ENCODE peak calls at places on chromosomes 3 and 15, in seven cellular contexts. D is NB4, S is MM.1S, J is fibroblast of pulmonary artery, F is A673, P is upper lobe of right lung, W is body of pancreas. K is an unnamed sample.

GRCh38 chr3:119781330-119782198 is at the start of gene NR1I2:
- DNase-seq in F (no peak), J (no peak), S (no peak), W (no peak), D (peak), P (no peak), K (no peak)

GRCh38 chr3:194487289-194488006 is 646 bp upstream of the ATP13A3 start:
- DNase-seq in D (peak), P (peak), J (peak), W (peak), F (no peak), S (peak), K (peak)

GRCh38 chr15:67048281-67049279 is 16.8 kb upstream of the SMAD3 start:
- DNase-seq in D (peak), S (no peak), P (peak), W (peak), J (peak), F (no peak), K (no peak)

GRCh38 chr3:23094412-23094811 is 108.7 kb upstream of the UBE2E2 start:
- DNase-seq in J (no peak), P (no peak), W (no peak), F (no peak), D (no peak), S (no peak), K (no peak)

GRCh38 chr3:128133273-128133883 is 9.8 kb upstream of the RUVBL1 start:
- DNase-seq in P (no peak), F (peak), S (peak), J (peak), D (peak), W (peak), K (peak)

GRCh38 chr15:68504721-68505090 is 72.7 kb upstream of the ITGA11 start:
- DNase-seq in D (no peak), F (no peak), P (no peak), S (no peak), W (no peak), J (no peak), K (no peak)

GRCh38 chr3:156997351-156997750 is 162.6 kb downstream of the CCNL1 start:
- DNase-seq in J (peak), D (no peak), W (no peak), F (peak), S (no peak), P (no peak), K (no peak)

GRCh38 chr15:58440181-58440910 is 8.6 kb downstream of the LIPC start:
- DNase-seq in P (no peak), S (no peak), J (no peak), F (no peak), D (no peak), W (peak), K (no peak)

GRCh38 chr3:194014756-194015155 is 121.2 kb upstream of the HES1 start:
- DNase-seq in P (no peak), J (no peak), D (no peak), F (no peak), W (no peak), S (no peak), K (no peak)

GRCh38 chr3:72270730-72271129 is 485.8 kb upstream of the PROK2 start:
- DNase-seq in D (no peak), J (no peak), W (no peak), P (no peak), S (no peak), F (no peak), K (no peak)

GRCh38 chr3:75329713-75330112 is 334.4 kb upstream of the FRG2C start:
- DNase-seq in W (peak), F (no peak), J (no peak), D (no peak), P (no peak), S (no peak), K (no peak)

GRCh38 chr3:192489579-192489978 is 237.8 kb downstream of the FGF12 start:
- DNase-seq in P (no peak), J (no peak), D (no peak), F (no peak), W (no peak), S (no peak), K (no peak)

GRCh38 chr3:43327184-43327950 is 41.0 kb downstream of the SNRK start:
- DNase-seq in J (peak), S (peak), D (peak), F (no peak), P (no peak), W (no peak), K (no peak)

GRCh38 chr3:172856766-172857742 is 106.5 kb downstream of the ECT2 start:
- DNase-seq in F (no peak), D (no peak), W (peak), J (peak), S (no peak), P (no peak), K (no peak)

GRCh38 chr3:42159147-42159546 is 68.0 kb downstream of the TRAK1 start:
- DNase-seq in W (no peak), J (no peak), P (no peak), S (no peak), F (no peak), D (no peak), K (no peak)

GRCh38 chr15:31435256-31435781 is 108.7 kb downstream of the KLF13 start:
- DNase-seq in S (peak), J (peak), P (peak), D (peak), W (peak), F (no peak), K (peak)

GRCh38 chr3:8597515-8597853 is 47.1 kb downstream of the SSUH2 start:
- DNase-seq in D (no peak), F (no peak), S (no peak), J (no peak), W (no peak), P (no peak), K (no peak)

GRCh38 chr3:129868912-129869311 is 24.6 kb downstream of the TMCC1 start:
- DNase-seq in F (no peak), W (no peak), D (no peak), P (no peak), S (no peak), J (no peak), K (no peak)

GRCh38 chr3:124277516-124277890 is 285.6 kb upstream of the ROPN1 start:
- DNase-seq in W (no peak), D (no peak), F (no peak), J (peak), P (no peak), S (no peak), K (no peak)

GRCh38 chr15:92883643-92884458 is 16.3 kb upstream of the CHD2 start:
- DNase-seq in F (no peak), S (peak), W (no peak), D (peak), P (no peak), J (peak), K (peak)

GRCh38 chr15:99466701-99467337 is 99.0 kb upstream of the MEF2A start:
- DNase-seq in W (no peak), F (no peak), D (peak), P (no peak), J (peak), S (no peak), K (no peak)

GRCh38 chr15:33243393-33243792 is 48.9 kb upstream of the FMN1 start:
- DNase-seq in P (no peak), D (no peak), W (no peak), F (no peak), J (no peak), S (no peak), K (no peak)

GRCh38 chr15:79615754-79616153 is 183.6 kb downstream of the MINAR1 start:
- DNase-seq in F (no peak), S (no peak), P (no peak), W (no peak), J (no peak), D (no peak), K (no peak)

GRCh38 chr3:47012342-47013230 is 33.1 kb downstream of the NBEAL2 start:
- DNase-seq in P (no peak), D (no peak), F (no peak), J (no peak), S (no peak), W (no peak), K (no peak)

GRCh38 chr3:112653881-112654300 is 12.9 kb upstream of the CCDC80 start:
- DNase-seq in F (no peak), S (no peak), P (no peak), W (no peak), D (no peak), J (peak), K (no peak)

GRCh38 chr3:20846792-20847191 is 660.8 kb upstream of the SGO1 start:
- DNase-seq in J (no peak), S (no peak), W (no peak), P (no peak), D (no peak), F (no peak), K (no peak)

GRCh38 chr3:188583476-188584161 is 429.7 kb downstream of the LPP start:
- DNase-seq in S (no peak), F (peak), P (no peak), J (no peak), W (no peak), D (no peak), K (peak)

GRCh38 chr3:56573501-56573900 is 16.5 kb downstream of the CCDC66 start:
- DNase-seq in D (no peak), J (no peak), P (no peak), W (no peak), F (no peak), S (no peak), K (no peak)

GRCh38 chr3:38000242-38000916 is 9.8 kb downstream of the VILL start:
- DNase-seq in W (peak), P (peak), S (no peak), F (no peak), J (no peak), D (no peak), K (no peak)

GRCh38 chr3:188830955-188831354 is 340.8 kb upstream of the TPRG1 start:
- DNase-seq in D (peak), W (no peak), F (peak), J (peak), P (no peak), S (no peak), K (no peak)

GRCh38 chr15:59565299-59565698 is 46.3 kb upstream of the GCNT3 start:
- DNase-seq in J (no peak), W (no peak), P (no peak), D (no peak), S (no peak), F (no peak), K (no peak)

GRCh38 chr15:28919201-28919627 is 33.4 kb downstream of the APBA2 start:
- DNase-seq in S (no peak), J (no peak), P (peak), W (no peak), F (no peak), D (peak), K (no peak)

GRCh38 chr3:122857019-122857418 is 62.1 kb downstream of the SLC49A4 start:
- DNase-seq in D (no peak), J (peak), W (no peak), S (peak), P (no peak), F (no peak), K (no peak)

GRCh38 chr3:31670136-31670535 is 137.4 kb downstream of the STT3B start:
- DNase-seq in S (no peak), W (no peak), J (no peak), D (peak), F (no peak), P (no peak), K (no peak)

GRCh38 chr3:30539214-30539613 is 67.2 kb upstream of the TGFBR2 start:
- DNase-seq in F (no peak), W (no peak), S (no peak), D (no peak), P (no peak), J (no peak), K (no peak)

GRCh38 chr3:58565621-58566397 is 11.4 kb downstream of the FAM107A start:
- DNase-seq in J (no peak), F (no peak), S (no peak), P (no peak), W (peak), D (no peak), K (no peak)

GRCh38 chr3:70374179-70374578 is 61.7 kb upstream of the MDFIC2 start:
- DNase-seq in W (no peak), P (no peak), S (no peak), D (no peak), J (no peak), F (no peak), K (no peak)

GRCh38 chr15:65286069-65286703 is 497 bp downstream of the PARP16 start:
- DNase-seq in W (peak), F (peak), J (peak), S (peak), D (peak), P (no peak), K (peak)

GRCh38 chr3:37703633-37704032 is 158.0 kb upstream of the CTDSPL start:
- DNase-seq in S (no peak), P (no peak), J (peak), F (peak), W (no peak), D (no peak), K (no peak)

GRCh38 chr15:48427960-48428547 is 96.8 kb downstream of the DUT start:
- DNase-seq in S (no peak), F (peak), J (peak), D (no peak), P (no peak), W (no peak), K (no peak)

DNA sequence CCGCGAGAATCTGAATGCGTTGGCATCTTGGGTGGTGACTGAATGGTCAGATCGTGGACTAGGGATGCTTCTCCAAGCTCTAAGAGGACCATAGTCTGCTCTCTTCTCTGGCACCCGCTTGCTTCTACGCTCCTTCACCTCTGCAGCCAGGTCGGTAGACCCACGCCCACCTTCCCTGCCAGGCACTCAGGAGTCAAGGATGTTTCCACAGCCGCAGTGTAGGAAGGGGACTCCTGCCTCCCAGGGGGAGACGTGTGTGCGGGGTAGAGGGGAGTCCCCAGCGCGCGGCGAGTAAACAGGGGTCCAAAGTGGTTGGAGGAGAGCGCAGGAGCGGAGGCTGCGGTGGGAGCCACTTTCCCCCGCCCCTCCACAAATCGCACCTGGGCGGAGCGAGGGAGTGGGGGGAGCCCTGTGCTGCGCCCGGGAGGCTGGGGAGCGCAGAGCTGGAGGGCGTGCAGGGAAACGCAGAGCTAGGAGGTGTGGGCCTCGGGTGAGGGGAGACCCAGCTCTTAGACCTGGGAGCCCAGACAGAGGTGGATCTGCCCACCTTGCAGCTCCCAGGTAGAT is 1.7 kb downstream of the LRRC3B start:
- DNase-seq in J (no peak), F (no peak), S (no peak), P (no peak), D (no peak), W (no peak), K (no peak)
- H3K4me3 ChIP-seq in J (no peak), F (no peak), S (no peak), P (no peak), D (no peak), W (no peak), K (no peak)

GRCh38 chr3:196194542-196194915 is 16.7 kb downstream of the ZDHHC19 start:
- DNase-seq in S (no peak), W (no peak), P (no peak), D (no peak), F (no peak), J (no peak), K (no peak)

GRCh38 chr3:196193738-196194541 is 17.3 kb downstream of the ZDHHC19 start:
- DNase-seq in J (no peak), S (no peak), W (peak), F (no peak), D (peak), P (peak), K (no peak)

GRCh38 chr3:196193037-196193737 is 18.0 kb downstream of the ZDHHC19 start:
- DNase-seq in W (no peak), D (peak), P (no peak), J (no peak), S (no peak), F (no peak), K (no peak)

GRCh38 chr3:196189608-196190347 is 21.4 kb downstream of the ZDHHC19 start:
- DNase-seq in P (no peak), J (no peak), W (no peak), S (no peak), F (no peak), D (no peak), K (no peak)

GRCh38 chr3:196192036-196193001 is 18.9 kb downstream of the ZDHHC19 start:
- DNase-seq in F (no peak), P (no peak), S (no peak), W (no peak), J (no peak), D (peak), K (peak)
- TF ChIP-seq CTCF in F (peak), P (peak), S (no peak), W (no peak), J (no peak), D (peak), K (no peak)

GRCh38 chr3:73558399-73559075 is 66.2 kb downstream of the PDZRN3 start:
- DNase-seq in J (peak), F (no peak), W (no peak), D (no peak), S (no peak), P (no peak), K (no peak)
- H3K4me3 ChIP-seq in J (no peak), F (no peak), W (no peak), D (no peak), S (no peak), P (no peak), K (no peak)

GRCh38 chr15:37880009-37880834 is 54.2 kb upstream of the TMCO5A start:
- DNase-seq in S (peak), J (peak), D (peak), W (peak), F (peak), P (no peak), K (peak)
- TF ChIP-seq CTCF in S (peak), J (peak), D (peak), W (peak), F (peak), P (peak), K (peak)

GRCh38 chr15:63499611-63500010 is 4.8 kb upstream of the USP3 start:
- DNase-seq in S (no peak), W (no peak), F (no peak), D (no peak), J (no peak), P (no peak), K (no peak)

GRCh38 chr15:63502843-63503738 is 1.3 kb upstream of the USP3 start:
- DNase-seq in W (peak), J (peak), F (no peak), P (peak), D (peak), S (peak), K (peak)

GRCh38 chr15:63502137-63502801 is 2.1 kb upstream of the USP3 start:
- DNase-seq in W (no peak), D (no peak), S (no peak), J (peak), P (peak), F (peak), K (peak)

GRCh38 chr15:63500265-63501250 is 3.8 kb upstream of the USP3 start:
- DNase-seq in P (peak), D (no peak), J (no peak), W (peak), S (no peak), F (no peak), K (peak)

DNA sequence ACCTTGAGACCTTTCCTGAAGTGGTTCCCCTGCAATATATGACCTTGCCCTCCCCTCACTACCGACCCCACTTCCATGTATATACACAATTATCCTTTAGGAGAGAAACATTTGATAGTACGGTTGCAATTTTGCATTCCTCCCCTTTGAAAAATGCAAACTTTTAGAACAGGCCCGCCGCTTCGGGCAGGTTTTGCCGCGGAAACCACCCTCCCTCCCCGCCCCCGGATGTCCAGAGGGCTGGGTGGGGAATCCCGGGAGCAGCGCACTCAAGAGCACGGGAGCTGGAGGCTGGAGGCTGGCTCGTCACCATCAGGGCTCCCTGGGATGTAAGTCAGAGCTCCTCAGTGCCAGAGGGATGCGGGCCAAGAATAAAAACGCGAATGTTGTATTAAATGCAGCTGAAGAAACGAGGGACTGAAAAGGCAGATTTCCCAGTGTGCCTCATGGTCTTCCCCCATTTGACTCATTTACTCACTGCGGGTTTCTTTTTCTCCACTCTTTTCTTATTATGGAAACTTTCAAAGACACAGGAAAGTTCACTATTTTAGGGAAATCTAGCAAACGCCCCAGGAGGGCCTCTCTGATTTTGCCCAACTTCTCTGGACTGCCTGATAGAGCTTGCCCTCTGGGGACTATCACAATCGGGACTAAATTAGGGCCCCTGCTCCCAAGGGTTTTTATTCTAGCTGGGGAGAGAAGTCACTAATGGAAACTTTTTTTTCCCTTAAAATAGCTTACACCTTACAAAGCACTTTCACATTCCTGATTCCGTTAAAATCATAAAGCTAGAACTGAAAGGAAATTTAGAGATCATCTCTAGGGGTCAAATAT is 2.9 kb upstream of the USP3 start:
- DNase-seq in D (no peak), F (peak), J (peak), P (peak), S (no peak), W (peak), K (peak)
- H3K4me3 ChIP-seq in D (no peak), F (no peak), J (peak), P (peak), S (peak), W (no peak), K (peak)

GRCh38 chr15:50182233-50183013 is 427 bp downstream of the SLC27A2 start:
- DNase-seq in W (peak), P (peak), J (peak), D (peak), F (no peak), S (peak), K (no peak)

GRCh38 chr15:50180578-50180977 is 1.4 kb upstream of the SLC27A2 start:
- DNase-seq in W (no peak), J (no peak), D (no peak), F (no peak), P (no peak), S (no peak), K (no peak)

GRCh38 chr15:50181206-50181982 is 602 bp upstream of the SLC27A2 start:
- DNase-seq in F (no peak), J (no peak), D (peak), S (no peak), P (no peak), W (no peak), K (no peak)

GRCh38 chr15:50183112-50183794 is 1.3 kb downstream of the SLC27A2 start:
- DNase-seq in D (peak), S (peak), P (no peak), J (no peak), W (no peak), F (no peak), K (peak)

DNA sequence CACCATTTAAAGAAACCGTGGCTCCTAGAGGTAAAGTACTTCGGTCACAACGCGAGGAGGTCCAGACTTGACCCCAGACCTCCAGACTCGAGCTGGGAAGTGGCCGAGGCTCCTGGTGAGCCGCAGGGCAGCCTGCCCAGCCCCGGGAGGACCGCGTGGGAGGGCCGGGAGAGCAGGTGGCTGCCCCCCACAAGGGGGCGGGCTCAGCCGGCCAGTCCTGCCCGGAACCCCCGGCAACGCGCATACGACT is at the start of gene SLC27A2:
- DNase-seq in W (peak), D (no peak), P (peak), S (no peak), F (no peak), J (peak), K (peak)
- TF ChIP-seq CTCF in W (peak), D (peak), P (peak), S (peak), F (peak), J (no peak), K (peak)

GRCh38 chr3:179867961-179868360 is 168.8 kb downstream of the PEX5L start:
- DNase-seq in W (no peak), D (no peak), F (no peak), J (no peak), P (no peak), S (no peak), K (no peak)
- H3K4me3 ChIP-seq in W (no peak), D (no peak), F (no peak), J (no peak), P (no peak), S (no peak), K (no peak)